ENCODE peak calls at places on chromosomes 13 and 19, in nine cellular contexts. G is HEK293T; C is pons; O is naive thymus-derived CD4-positive, alpha-beta T cell; J is AG09309; F is aorta; Z is activated naive CD4-positive, alpha-beta T cell treated with anti-CD3 and anti-CD28 coated beads, Interleukin-2, amount 50 U/mL, for 72 hours; A is CD8-positive, alpha-beta T cell; M is NCI-H748 treated with DMSO at 0.1 percent for 48 hours. W is an unnamed sample.

GRCh38 chr13:44796597-44797517 is 192.4 kb downstream of the NUFIP1 start:
- DNase-seq in G (no peak), C (no peak), O (no peak), J (no peak), F (no peak), Z (no peak), A (no peak), M (no peak), W (no peak)

GRCh38 chr13:45242070-45242469 is 41.2 kb upstream of the KCTD4 start:
- DNase-seq in G (no peak), C (no peak), O (no peak), J (no peak), F (no peak), Z (no peak), A (no peak), M (no peak), W (no peak)

GRCh38 chr13:40433577-40433976 is 232.9 kb downstream of the FOXO1 start:
- DNase-seq in G (no peak), C (no peak), O (no peak), J (no peak), F (no peak), Z (no peak), A (peak), M (no peak), W (no peak)

GRCh38 chr19:7942981-7943443 is 454 bp downstream of the TIMM44 start:
- DNase-seq in G (no peak), C (no peak), O (no peak), J (no peak), F (no peak), Z (peak), A (no peak), M (no peak), W (no peak)

GRCh38 chr19:48145596-48146254 is 24.4 kb downstream of the LIG1 start:
- DNase-seq in G (no peak), C (no peak), O (no peak), J (no peak), F (no peak), Z (no peak), A (no peak), M (no peak), W (no peak)

GRCh38 chr13:113208424-113209335 is at the start of gene PCID2:
- DNase-seq in G (peak), C (peak), O (peak), J (peak), F (peak), Z (peak), A (peak), M (peak), W (peak)

GRCh38 chr19:51096473-51097165 is 11.6 kb downstream of the CTU1 start:
- DNase-seq in G (no peak), C (peak), O (no peak), J (no peak), F (peak), Z (no peak), A (no peak), M (peak), W (no peak)

GRCh38 chr13:19085876-19086275 is 95.7 kb downstream of the TUBA3C start:
- DNase-seq in G (no peak), C (no peak), O (no peak), J (no peak), F (no peak), Z (no peak), A (no peak), M (no peak), W (no peak)

GRCh38 chr19:55210120-55210493 is 806 bp upstream of the PTPRH start:
- DNase-seq in G (no peak), C (no peak), O (no peak), J (peak), F (no peak), Z (no peak), A (no peak), M (no peak), W (peak)

GRCh38 chr13:112877066-112877465 is 91.9 kb upstream of the MCF2L start:
- DNase-seq in G (no peak), C (no peak), O (no peak), J (no peak), F (peak), Z (no peak), A (no peak), M (no peak), W (no peak)

GRCh38 chr13:104586010-104586746 is 1520.0 kb upstream of the SLC10A2 start:
- DNase-seq in G (peak), C (no peak), O (no peak), J (no peak), F (no peak), Z (no peak), A (no peak), M (no peak), W (no peak)

GRCh38 chr13:30698488-30699005 is 36.8 kb upstream of the ALOX5AP start:
- DNase-seq in G (no peak), C (no peak), O (no peak), J (no peak), F (no peak), Z (no peak), A (no peak), M (no peak), W (no peak)

GRCh38 chr13:72304121-72304745 is 423.2 kb downstream of the MZT1 start:
- DNase-seq in G (no peak), C (no peak), O (no peak), J (no peak), F (no peak), Z (no peak), A (no peak), M (no peak), W (no peak)

GRCh38 chr13:73850104-73850898 is 283.9 kb downstream of the KLF12 start:
- DNase-seq in G (no peak), C (no peak), O (no peak), J (no peak), F (no peak), Z (no peak), A (no peak), M (no peak), W (no peak)

GRCh38 chr13:44576396-44577235 is 486 bp upstream of the TSC22D1 start:
- DNase-seq in G (peak), C (no peak), O (no peak), J (no peak), F (peak), Z (peak), A (peak), M (no peak), W (no peak)

GRCh38 chr13:100644328-100644727 is 30.3 kb downstream of the TMTC4 start:
- DNase-seq in G (no peak), C (no peak), O (no peak), J (no peak), F (no peak), Z (no peak), A (no peak), M (peak), W (no peak)

GRCh38 chr13:94548382-94549240 is 47.3 kb downstream of the TGDS start:
- DNase-seq in G (no peak), C (peak), O (no peak), J (peak), F (peak), Z (peak), A (no peak), M (peak), W (no peak)

GRCh38 chr13:24618219-24618955 is 61.8 kb upstream of the ATP12A start:
- DNase-seq in G (no peak), C (no peak), O (peak), J (no peak), F (peak), Z (peak), A (peak), M (no peak), W (no peak)

GRCh38 chr13:26280295-26280694 is 26.4 kb downstream of the CDK8 start:
- DNase-seq in G (no peak), C (no peak), O (no peak), J (peak), F (no peak), Z (no peak), A (no peak), M (no peak), W (peak)

GRCh38 chr13:110328509-110328908 is 21.4 kb downstream of the COL4A2 start:
- DNase-seq in G (no peak), C (no peak), O (no peak), J (no peak), F (no peak), Z (no peak), A (no peak), M (no peak), W (no peak)

GRCh38 chr13:109010912-109011311 is 381.5 kb downstream of the MYO16 start:
- DNase-seq in G (no peak), C (no peak), O (no peak), J (no peak), F (no peak), Z (no peak), A (no peak), M (no peak), W (no peak)

GRCh38 chr19:33241530-33242101 is 16.0 kb upstream of the SLC7A10 start:
- DNase-seq in G (peak), C (no peak), O (no peak), J (no peak), F (no peak), Z (no peak), A (no peak), M (no peak), W (no peak)